ENCODE peak calls at places on chromosomes 3 and 15, in six cellular contexts. L, S, Y, K, Z and P are unnamed samples.

GRCh38 chr15:42059661-42060476 is 34.5 kb downstream of the PLA2G4D start:
- DNase-seq in Y (peak; percentile 67), K (peak; percentile 26), S (peak; percentile 33), L (peak; percentile 48), Z (peak; percentile 29), P (peak; percentile 35)

GRCh38 chr3:37945803-37946530 is 44.6 kb upstream of the VILL start:
- DNase-seq in S (peak; percentile 71), K (no peak), L (peak; percentile 62), Y (no peak), Z (peak; percentile 46), P (peak; percentile 47)

GRCh38 chr3:180743813-180744212 is 64.5 kb upstream of the CCDC39 start:
- DNase-seq in K (no peak), Z (no peak), S (no peak), L (peak; percentile 4), Y (no peak), P (no peak)

GRCh38 chr3:98333989-98334606 is 19.6 kb upstream of the OR5K4 start:
- DNase-seq in Z (peak; percentile 26), L (no peak), K (no peak), Y (no peak), S (no peak), P (no peak)

GRCh38 chr3:128133273-128133883 is 9.8 kb upstream of the RUVBL1 start:
- DNase-seq in Z (peak; percentile 54), S (peak; percentile 27), L (peak; percentile 47), K (peak; percentile 28), Y (peak; percentile 52), P (peak; percentile 31)

GRCh38 chr3:188834349-188834748 is 337.4 kb upstream of the TPRG1 start:
- DNase-seq in K (no peak), L (no peak), Y (no peak), Z (peak; percentile 19), S (no peak), P (no peak)

GRCh38 chr15:80404719-80405553 is 754 bp downstream of the ARNT2 start:
- DNase-seq in S (no peak), K (no peak), Y (no peak), L (peak; percentile 71), Z (no peak), P (no peak)

GRCh38 chr3:197736010-197736490 is 654 bp downstream of the RUBCN start:
- DNase-seq in Z (no peak), S (peak; percentile 22), Y (peak; percentile 81), L (peak; percentile 30), K (no peak), P (no peak)

GRCh38 chr3:51712511-51712931 is 5.7 kb downstream of the GRM2 start:
- DNase-seq in L (no peak), Z (no peak), Y (no peak), K (no peak), S (no peak), P (no peak)

GRCh38 chr3:58322793-58323192 is 9.9 kb upstream of the PXK start:
- DNase-seq in K (no peak), S (no peak), Z (no peak), Y (no peak), L (no peak), P (no peak)

GRCh38 chr3:190593075-190593474 is 79.2 kb downstream of the IL1RAP start:
- DNase-seq in S (no peak), L (no peak), K (no peak), Y (no peak), Z (no peak), P (no peak)

GRCh38 chr15:23648920-23649515 is 1.4 kb upstream of the MAGEL2 start:
- DNase-seq in K (peak; percentile 35), L (peak; percentile 60), Z (no peak), S (peak; percentile 16), Y (no peak), P (no peak)

GRCh38 chr15:98946301-98947255 is 61.0 kb downstream of the PGPEP1L start:
- DNase-seq in Z (no peak), L (no peak), K (no peak), S (peak; percentile 38), Y (no peak), P (no peak)

GRCh38 chr15:52834379-52834778 is 44.2 kb upstream of the ONECUT1 start:
- DNase-seq in Y (no peak), K (no peak), L (no peak), S (no peak), Z (no peak), P (no peak)

GRCh38 chr15:90407871-90408317 is 19.9 kb downstream of the IQGAP1 start:
- DNase-seq in Z (no peak), L (no peak), S (no peak), Y (peak; percentile 54), K (no peak), P (no peak)

GRCh38 chr15:22794621-22795167 is 8.2 kb downstream of the NIPA1 start:
- DNase-seq in K (no peak), Y (no peak), Z (no peak), L (no peak), S (no peak), P (no peak)

GRCh38 chr3:196948442-196949365 is 6.4 kb upstream of the NCBP2 start:
- DNase-seq in K (no peak), Y (no peak), Z (peak; percentile 31), S (peak; percentile 65), L (no peak), P (no peak)

GRCh38 chr3:62051506-62051905 is 321.8 kb downstream of the FEZF2 start:
- DNase-seq in L (peak; percentile 15), Y (no peak), Z (peak; percentile 21), S (peak; percentile 24), K (no peak), P (peak; percentile 6)

GRCh38 chr15:101062471-101063171 is 143.5 kb downstream of the LRRK1 start:
- DNase-seq in Y (peak; percentile 82), L (no peak), S (no peak), Z (no peak), K (no peak), P (no peak)

GRCh38 chr15:90902996-90903732 is at the start of gene MAN2A2:
- DNase-seq in S (peak; percentile 64), Y (peak; percentile 91), K (peak; percentile 95), Z (peak; percentile 31), L (peak; percentile 63), P (peak; percentile 31)

GRCh38 chr3:64848822-64849221 is 161.0 kb upstream of the ADAMTS9 start:
- DNase-seq in Z (no peak), K (no peak), Y (no peak), L (no peak), S (peak; percentile 79), P (no peak)

GRCh38 chr3:171458056-171458856 is 1.9 kb downstream of the TNIK start:
- DNase-seq in K (peak; percentile 45), S (no peak), L (peak; percentile 59), Y (peak; percentile 45), Z (peak; percentile 42), P (peak; percentile 55)

GRCh38 chr3:188003188-188004171 is 150.5 kb upstream of the LPP start:
- DNase-seq in Y (no peak), Z (no peak), K (no peak), L (no peak), S (no peak), P (no peak)

GRCh38 chr3:33808559-33808958 is 10.1 kb downstream of the PDCD6IP start:
- DNase-seq in Z (peak; percentile 13), L (no peak), S (no peak), Y (no peak), K (no peak), P (no peak)

GRCh38 chr15:64046347-64047153 is at the start of gene DAPK2:
- DNase-seq in K (peak; percentile 74), S (peak; percentile 70), Z (peak; percentile 59), Y (peak; percentile 82), L (peak; percentile 80), P (peak; percentile 16)

GRCh38 chr3:140794507-140794906 is 116.6 kb downstream of the TRIM42 start:
- DNase-seq in L (no peak), K (no peak), Z (no peak), S (no peak), Y (no peak), P (no peak)

GRCh38 chr3:98577178-98577895 is 16.1 kb downstream of the CPOX start:
- DNase-seq in K (no peak), Z (peak; percentile 61), L (peak; percentile 47), S (peak; percentile 49), Y (no peak), P (peak; percentile 84)

GRCh38 chr3:195128255-195129071 is 142.5 kb downstream of the XXYLT1 start:
- DNase-seq in Z (no peak), L (no peak), Y (peak; percentile 50), S (no peak), K (no peak), P (no peak)

GRCh38 chr15:79028411-79028964 is 62.1 kb downstream of the RASGRF1 start:
- DNase-seq in L (peak; percentile 40), S (peak; percentile 52), Z (peak; percentile 35), K (peak; percentile 70), Y (peak; percentile 63), P (peak; percentile 15)

GRCh38 chr15:28123408-28124023 is 24.4 kb upstream of the OCA2 start:
- DNase-seq in Y (peak; percentile 72), S (peak; percentile 88), K (peak; percentile 76), L (peak; percentile 58), Z (peak; percentile 69), P (peak; percentile 44)

GRCh38 chr3:140695361-140696061 is 17.6 kb downstream of the TRIM42 start:
- DNase-seq in L (no peak), K (no peak), S (no peak), Z (peak; percentile 35), Y (peak; percentile 14), P (no peak)

GRCh38 chr3:153289334-153289808 is 127.3 kb downstream of the RAP2B start:
- DNase-seq in S (peak; percentile 77), Y (no peak), L (no peak), K (peak; percentile 43), Z (peak; percentile 66), P (peak; percentile 49)

GRCh38 chr3:178381555-178381954 is 154.7 kb upstream of the KCNMB2 start:
- DNase-seq in S (no peak), Z (no peak), K (no peak), Y (no peak), L (no peak), P (no peak)

GRCh38 chr3:8658326-8659212 is 14.0 kb upstream of the SSUH2 start:
- DNase-seq in L (peak; percentile 52), Y (peak; percentile 84), S (peak; percentile 99), K (peak; percentile 23), Z (peak; percentile 48), P (no peak)

GRCh38 chr15:31091531-31091930 is 10.0 kb downstream of the TRPM1 start:
- DNase-seq in Z (peak; percentile 62), Y (no peak), S (peak; percentile 81), K (no peak), L (peak; percentile 62), P (peak; percentile 53)

GRCh38 chr3:86969500-86970189 is 21.3 kb downstream of the VGLL3 start:
- DNase-seq in K (peak; percentile 31), S (peak; percentile 34), L (peak; percentile 51), Y (peak; percentile 58), Z (peak; percentile 40), P (no peak)

GRCh38 chr3:4501991-4502390 is 8.8 kb downstream of the ITPR1 start:
- DNase-seq in Y (no peak), S (no peak), Z (no peak), K (no peak), L (no peak), P (no peak)

GRCh38 chr3:78287085-78287484 is 1247.2 kb downstream of the ROBO2 start:
- DNase-seq in Z (no peak), K (no peak), Y (no peak), S (no peak), L (no peak), P (no peak)